ENCODE peak calls at places on chromosomes 2 and 18, in eight cellular contexts. B is cardiac fibroblast, L is A549, G is astrocyte of the spinal cord, E is dorsolateral prefrontal cortex, D is heart left ventricle, J is transverse colon, U is mammary epithelial cell. S is an unnamed sample.

GRCh38 chr2:70552501-70553333 is 909 bp downstream of the TGFA start:
- DNase-seq in B (no peak), L (no peak), G (no peak), E (no peak), D (no peak), J (peak), U (peak), S (no peak)

GRCh38 chr2:130318906-130319305 is 23.8 kb upstream of the IMP4 start:
- DNase-seq in B (no peak), L (no peak), G (no peak), E (no peak), D (no peak), J (no peak), U (no peak), S (no peak)

GRCh38 chr2:237873382-237873781 is 14.0 kb downstream of the RAMP1 start:
- DNase-seq in B (no peak), L (no peak), G (no peak), E (no peak), D (no peak), J (no peak), U (peak), S (no peak)

GRCh38 chr18:23276456-23276855 is 141.2 kb downstream of the CABLES1 start:
- DNase-seq in B (no peak), L (no peak), G (no peak), E (no peak), D (peak), J (no peak), U (no peak), S (no peak)

GRCh38 chr2:67076265-67076664 is 320.9 kb upstream of the ETAA1 start:
- DNase-seq in B (no peak), L (no peak), G (no peak), E (no peak), D (no peak), J (no peak), U (no peak), S (no peak)

GRCh38 chr18:58429442-58429841 is 199.4 kb downstream of the ALPK2 start:
- DNase-seq in B (no peak), L (no peak), G (no peak), E (no peak), D (no peak), J (no peak), U (no peak), S (no peak)

GRCh38 chr2:172134270-172134669 is 31.6 kb upstream of the DLX2 start:
- DNase-seq in B (no peak), L (no peak), G (no peak), E (no peak), D (no peak), J (no peak), U (no peak), S (no peak)

GRCh38 chr2:219542931-219543595 is 546 bp downstream of the CHPF start:
- DNase-seq in B (peak), L (peak), G (peak), E (no peak), D (peak), J (peak), U (peak), S (no peak)

GRCh38 chr2:164692114-164692513 is 70.8 kb upstream of the GRB14 start:
- DNase-seq in B (no peak), L (no peak), G (no peak), E (no peak), D (no peak), J (no peak), U (no peak), S (no peak)

GRCh38 chr2:71995067-71995665 is 152.5 kb downstream of the CYP26B1 start:
- DNase-seq in B (peak), L (no peak), G (peak), E (no peak), D (no peak), J (no peak), U (peak), S (no peak)

GRCh38 chr2:44715671-44716077 is 225.8 kb upstream of the SIX3 start:
- DNase-seq in B (peak), L (peak), G (peak), E (no peak), D (peak), J (no peak), U (peak), S (no peak)

GRCh38 chr2:233463586-233463985 is 103.0 kb downstream of the USP40 start:
- DNase-seq in B (no peak), L (no peak), G (no peak), E (no peak), D (no peak), J (no peak), U (no peak), S (no peak)

GRCh38 chr2:187912956-187913355 is 358.7 kb upstream of the TFPI start:
- DNase-seq in B (peak), L (no peak), G (no peak), E (no peak), D (no peak), J (no peak), U (peak), S (no peak)

GRCh38 chr2:72929010-72929409 is 11.7 kb downstream of the EMX1 start:
- DNase-seq in B (no peak), L (no peak), G (no peak), E (no peak), D (no peak), J (no peak), U (no peak), S (no peak)

GRCh38 chr2:118250463-118250862 is 162.2 kb downstream of the INSIG2 start:
- DNase-seq in B (peak), L (no peak), G (no peak), E (no peak), D (no peak), J (no peak), U (peak), S (no peak)

GRCh38 chr2:145379934-145380333 is 860.0 kb upstream of the ZEB2 start:
- DNase-seq in B (no peak), L (no peak), G (no peak), E (no peak), D (no peak), J (no peak), U (no peak), S (no peak)

GRCh38 chr2:72762276-72762675 is 63.6 kb downstream of the EXOC6B start:
- DNase-seq in B (no peak), L (no peak), G (no peak), E (no peak), D (no peak), J (no peak), U (no peak), S (no peak)

GRCh38 chr2:84494070-84494469 is 22.2 kb upstream of the DNAH6 start:
- DNase-seq in B (peak), L (no peak), G (peak), E (no peak), D (no peak), J (no peak), U (peak), S (no peak)

GRCh38 chr18:67525328-67526110 is 9.0 kb upstream of the DSEL start:
- DNase-seq in B (peak), L (peak), G (peak), E (no peak), D (peak), J (peak), U (peak), S (no peak)

GRCh38 chr2:137508739-137509384 is 455.4 kb upstream of the HNMT start:
- DNase-seq in B (no peak), L (no peak), G (no peak), E (no peak), D (no peak), J (no peak), U (peak), S (no peak)
- TF ChIP-seq CTCF in B (no peak), L (no peak), G (no peak), E (no peak), D (no peak), J (no peak), U (no peak), S (no peak)

GRCh38 chr2:218276986-218277755 is 6.9 kb downstream of the PNKD start:
- DNase-seq in B (no peak), L (no peak), G (no peak), E (no peak), D (no peak), J (no peak), U (no peak), S (no peak)
- TF ChIP-seq CTCF in B (peak), L (peak), G (no peak), E (no peak), D (no peak), J (no peak), U (peak), S (peak)

GRCh38 chr2:232367591-232368233 is 10.8 kb upstream of the ALPP start:
- DNase-seq in B (no peak), L (no peak), G (no peak), E (peak), D (no peak), J (no peak), U (no peak), S (no peak)
- TF ChIP-seq CTCF in B (no peak), L (peak), G (no peak), E (no peak), D (no peak), J (no peak), U (no peak), S (peak)

DNA sequence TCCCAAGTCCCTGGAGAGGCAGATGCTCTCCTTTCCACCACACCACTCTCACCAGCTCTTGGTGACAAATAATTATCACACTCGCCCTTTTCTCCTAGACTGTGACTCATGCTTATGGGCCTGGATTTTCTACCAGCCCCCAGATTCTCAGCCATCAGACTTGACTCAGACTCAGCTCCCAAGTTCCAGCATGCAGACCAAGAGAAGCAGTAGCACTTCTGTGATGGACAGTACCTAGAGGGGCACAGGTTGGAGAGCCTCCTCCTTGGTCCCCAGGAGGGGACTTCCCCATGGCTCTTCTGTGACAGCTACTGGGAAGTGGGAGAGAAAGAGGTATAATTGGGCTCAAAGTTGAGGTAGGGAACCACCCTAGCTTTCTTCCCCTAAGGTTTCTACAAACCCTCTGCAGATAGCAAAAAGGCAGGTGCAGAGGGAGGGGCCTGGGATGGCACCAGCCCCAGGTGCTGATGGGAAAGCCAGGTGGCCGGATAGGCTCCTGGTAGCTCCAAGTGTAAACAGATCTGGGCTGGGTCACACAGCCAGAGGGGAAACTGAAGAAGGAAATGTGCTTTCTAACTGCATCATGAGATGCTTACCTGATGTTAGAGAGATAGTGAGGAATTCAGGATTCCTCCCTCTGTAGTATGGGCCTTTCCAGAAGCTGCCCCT is 4.1 kb downstream of the TCF23 start:
- DNase-seq in B (peak), L (no peak), G (no peak), E (no peak), D (no peak), J (peak), U (peak), S (no peak)
- TF ChIP-seq CTCF in B (no peak), L (no peak), G (no peak), E (no peak), D (no peak), J (no peak), U (no peak), S (no peak)

DNA sequence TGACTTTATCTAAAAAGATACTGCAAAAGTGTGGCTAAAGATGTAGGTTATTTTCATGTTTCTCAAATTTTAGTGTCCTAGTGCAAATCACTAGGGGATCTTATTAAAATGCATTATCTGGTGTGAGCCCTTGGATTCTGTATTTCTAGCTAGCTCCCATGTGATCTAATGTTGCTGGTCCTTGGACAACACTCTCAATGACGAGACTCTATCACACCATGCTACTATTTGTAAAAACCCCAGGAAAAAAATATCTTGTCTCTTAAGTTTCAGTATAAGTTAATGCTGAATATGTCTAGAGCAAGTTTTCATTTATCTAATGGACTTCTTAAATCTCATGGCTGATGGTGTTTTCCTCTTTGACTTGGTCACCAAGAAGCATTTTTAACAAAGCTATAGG is 5.8 kb downstream of the DOCK10 start:
- DNase-seq in B (no peak), L (no peak), G (no peak), E (no peak), D (no peak), J (no peak), U (no peak), S (no peak)
- TF ChIP-seq CTCF in B (no peak), L (no peak), G (no peak), E (no peak), D (no peak), J (no peak), U (no peak), S (no peak)

GRCh38 chr2:64620661-64621060 is 33.1 kb downstream of the SERTAD2 start:
- DNase-seq in B (no peak), L (no peak), G (no peak), E (no peak), D (no peak), J (no peak), U (no peak), S (no peak)

GRCh38 chr2:64624862-64625261 is 28.9 kb downstream of the SERTAD2 start:
- DNase-seq in B (no peak), L (no peak), G (no peak), E (no peak), D (no peak), J (no peak), U (no peak), S (no peak)

GRCh38 chr2:64624108-64624610 is 29.6 kb downstream of the SERTAD2 start:
- DNase-seq in B (no peak), L (no peak), G (no peak), E (no peak), D (no peak), J (no peak), U (no peak), S (no peak)

GRCh38 chr2:64623232-64623879 is 30.4 kb downstream of the SERTAD2 start:
- DNase-seq in B (no peak), L (no peak), G (no peak), E (no peak), D (no peak), J (no peak), U (no peak), S (no peak)

DNA sequence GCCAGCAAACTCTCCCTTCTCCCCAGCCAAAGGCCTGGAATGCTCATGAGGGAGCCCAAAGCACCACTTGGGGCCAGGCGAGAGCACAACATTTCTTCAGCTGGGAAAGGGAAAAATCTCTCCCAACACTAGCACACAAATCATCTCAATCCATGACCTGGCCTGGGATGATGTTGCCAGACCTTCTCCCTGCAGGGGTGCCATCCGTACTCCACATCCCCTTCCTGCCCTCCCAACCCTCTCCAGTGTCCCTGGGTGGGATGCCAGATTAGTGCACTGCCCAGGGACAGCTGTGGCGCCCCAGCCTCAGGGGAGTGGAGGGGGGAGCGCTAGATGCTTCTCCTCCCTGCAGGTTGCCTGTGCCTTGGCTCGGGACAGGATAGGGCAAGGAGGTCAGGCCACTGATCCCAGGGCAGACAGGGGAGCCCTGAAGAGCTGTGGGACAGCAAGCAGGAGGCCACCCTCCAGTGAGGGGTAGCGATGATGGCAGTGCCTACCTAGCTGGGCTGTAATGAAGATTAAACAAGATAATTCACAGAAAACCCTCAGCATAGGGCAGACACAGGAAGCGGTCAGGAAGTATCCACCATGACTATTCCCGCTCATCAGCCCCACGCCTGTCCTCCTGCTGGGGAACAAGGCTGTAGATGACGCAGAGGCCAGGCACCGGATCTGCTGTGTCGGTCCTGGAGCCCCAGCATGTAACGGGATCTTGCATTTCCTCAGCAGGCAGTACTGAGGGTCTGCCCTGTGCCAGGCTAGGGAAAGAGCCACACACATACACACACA is 31.1 kb downstream of the SERTAD2 start:
- DNase-seq in B (peak), L (no peak), G (peak), E (no peak), D (no peak), J (no peak), U (no peak), S (no peak)
- TF ChIP-seq CTCF in B (peak), L (no peak), G (peak), E (peak), D (no peak), J (no peak), U (no peak), S (peak)

DNA sequence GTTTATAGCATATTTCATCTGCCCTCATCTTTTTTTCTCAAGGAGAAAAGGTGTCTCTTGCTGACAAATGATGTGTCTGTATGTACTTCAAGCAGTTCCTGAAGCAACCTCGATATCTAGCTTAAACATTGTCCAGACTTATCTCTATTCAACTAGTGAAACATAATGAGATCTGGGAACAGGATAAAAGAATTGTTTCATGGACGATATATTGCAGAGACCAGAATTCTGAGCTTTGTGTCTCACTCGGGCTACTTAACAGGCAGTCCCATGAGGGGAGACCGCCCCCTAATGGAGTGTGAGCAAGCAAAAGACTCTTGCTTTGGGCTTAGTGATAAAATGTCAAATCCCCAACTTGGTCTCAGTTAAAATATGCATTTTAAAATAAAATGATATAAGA is 929.2 kb upstream of the SOX11 start:
- DNase-seq in B (no peak), L (no peak), G (peak), E (no peak), D (no peak), J (no peak), U (no peak), S (peak)
- TF ChIP-seq CTCF in B (no peak), L (no peak), G (peak), E (peak), D (no peak), J (no peak), U (peak), S (peak)